ENCODE peak calls at places on chromosomes 2 and 18, in eight cellular contexts. H, K, B, S, A, I, U and M are unnamed samples.

GRCh38 chr2:66434679-66435548 is at the start of gene MEIS1:
- DNase-seq in H (peak), S (peak), U (peak), I (peak), A (peak), K (peak), B (peak), M (peak)

GRCh38 chr2:206993964-206994363 is 54.6 kb downstream of the CPO start:
- DNase-seq in A (no peak), U (no peak), H (no peak), I (no peak), S (no peak), B (no peak), K (no peak), M (no peak)

GRCh38 chr2:239230318-239231052 is 170.3 kb downstream of the HDAC4 start:
- DNase-seq in I (no peak), H (peak), B (peak), S (peak), U (no peak), K (no peak), A (peak), M (no peak)

GRCh38 chr2:36361396-36361795 is 5.8 kb downstream of the CRIM1 start:
- DNase-seq in K (no peak), B (no peak), I (no peak), A (no peak), U (no peak), S (no peak), H (no peak), M (no peak)

GRCh38 chr2:44291281-44292248 is 16.3 kb downstream of the SLC3A1 start:
- DNase-seq in A (no peak), S (peak), K (peak), B (no peak), U (no peak), I (peak), H (peak), M (peak)

GRCh38 chr2:100822587-100823248 is 2.8 kb downstream of the NPAS2 start:
- DNase-seq in A (no peak), K (no peak), I (no peak), S (peak), H (no peak), U (peak), B (no peak), M (no peak)

GRCh38 chr2:242031481-242032019 is 162.0 kb downstream of the RTP5 start:
- DNase-seq in A (peak), B (peak), I (no peak), U (no peak), H (no peak), S (no peak), K (no peak), M (peak)

GRCh38 chr2:72579595-72580180 is 246.1 kb downstream of the EXOC6B start:
- DNase-seq in K (no peak), I (peak), S (no peak), A (no peak), H (no peak), U (no peak), B (no peak), M (no peak)

GRCh38 chr18:70188113-70188512 is 17.4 kb downstream of the RTTN start:
- DNase-seq in S (no peak), B (no peak), U (no peak), K (no peak), I (no peak), H (no peak), A (no peak), M (no peak)

GRCh38 chr2:179272406-179273192 is 8.0 kb upstream of the SESTD1 start:
- DNase-seq in A (no peak), S (no peak), I (peak), H (no peak), B (no peak), U (no peak), K (no peak), M (no peak)

GRCh38 chr2:146417942-146418341 is 1426.9 kb upstream of the ACVR2A start:
- DNase-seq in I (no peak), K (no peak), S (no peak), U (no peak), B (no peak), A (no peak), H (no peak), M (no peak)

GRCh38 chr18:3192752-3193151 is 27.0 kb downstream of the MYOM1 start:
- DNase-seq in U (no peak), H (no peak), A (no peak), B (no peak), S (no peak), K (no peak), I (no peak), M (no peak)

GRCh38 chr2:100142393-100142792 is at the start of gene AFF3:
- DNase-seq in U (peak), B (peak), S (peak), H (no peak), I (no peak), A (no peak), K (peak), M (no peak)

GRCh38 chr2:67234443-67234842 is 162.7 kb upstream of the ETAA1 start:
- DNase-seq in B (no peak), I (peak), H (peak), S (peak), K (no peak), U (no peak), A (peak), M (no peak)

GRCh38 chr18:7565677-7566076 is 1.4 kb upstream of the PTPRM start:
- DNase-seq in H (no peak), B (no peak), A (no peak), I (no peak), U (no peak), K (no peak), S (no peak), M (no peak)

GRCh38 chr2:179532890-179533289 is 268.3 kb upstream of the SESTD1 start:
- DNase-seq in B (no peak), K (no peak), U (no peak), S (no peak), I (no peak), A (no peak), H (no peak), M (no peak)

GRCh38 chr2:127596311-127597045 is 49.5 kb upstream of the GPR17 start:
- DNase-seq in U (no peak), I (no peak), H (no peak), B (peak), K (peak), S (no peak), A (peak), M (no peak)

GRCh38 chr18:47413327-47413726 is 161.9 kb upstream of the SKOR2 start:
- DNase-seq in H (peak), B (no peak), U (no peak), A (no peak), S (peak), I (no peak), K (peak), M (peak)

GRCh38 chr2:156565066-156565710 is 129.0 kb downstream of the GPD2 start:
- DNase-seq in B (no peak), S (no peak), H (no peak), U (no peak), A (no peak), K (no peak), I (no peak), M (no peak)

GRCh38 chr2:37916512-37917082 is 8.5 kb upstream of the RMDN2 start:
- DNase-seq in B (no peak), K (peak), I (peak), S (peak), H (peak), A (peak), U (peak), M (no peak)

GRCh38 chr18:73407506-73407905 is 539.7 kb upstream of the NETO1 start:
- DNase-seq in B (no peak), I (no peak), H (no peak), U (no peak), S (no peak), A (no peak), K (no peak), M (no peak)

GRCh38 chr2:173550143-173550542 is 195.5 kb downstream of the CDCA7 start:
- DNase-seq in H (no peak), A (no peak), B (no peak), I (peak), K (no peak), S (no peak), U (no peak), M (no peak)

GRCh38 chr2:219453691-219454131 is 19.1 kb downstream of the SPEG start:
- DNase-seq in S (no peak), U (peak), H (no peak), K (peak), B (no peak), I (no peak), A (peak), M (no peak)

GRCh38 chr2:27407798-27408491 is 1.4 kb downstream of the PPM1G start:
- DNase-seq in B (no peak), H (no peak), S (peak), I (peak), A (no peak), U (peak), K (peak), M (no peak)

GRCh38 chr2:224736227-224736626 is 20.1 kb upstream of the CCDC195 start:
- DNase-seq in B (no peak), S (no peak), H (no peak), I (no peak), U (no peak), K (no peak), A (no peak), M (no peak)

GRCh38 chr18:44409524-44409923 is 271.2 kb upstream of the SETBP1 start:
- DNase-seq in I (no peak), A (no peak), S (no peak), B (no peak), H (no peak), U (no peak), K (no peak), M (no peak)

GRCh38 chr2:11697103-11697871 is 27.3 kb upstream of the NTSR2 start:
- DNase-seq in S (peak), K (no peak), U (peak), H (no peak), I (peak), B (peak), A (peak), M (peak)

GRCh38 chr2:157952548-157952947 is 76.4 kb upstream of the ACVR1 start:
- DNase-seq in K (no peak), U (no peak), H (no peak), A (no peak), I (no peak), B (no peak), S (no peak), M (no peak)

GRCh38 chr2:47344890-47345583 is 57.9 kb upstream of the MSH2 start:
- DNase-seq in A (peak), U (peak), B (peak), I (peak), S (peak), K (peak), H (peak), M (peak)
- TF ChIP-seq POLR2A in A (peak), U (no peak), B (no peak), I (peak), S (peak), K (peak), H (no peak), M (peak)

DNA sequence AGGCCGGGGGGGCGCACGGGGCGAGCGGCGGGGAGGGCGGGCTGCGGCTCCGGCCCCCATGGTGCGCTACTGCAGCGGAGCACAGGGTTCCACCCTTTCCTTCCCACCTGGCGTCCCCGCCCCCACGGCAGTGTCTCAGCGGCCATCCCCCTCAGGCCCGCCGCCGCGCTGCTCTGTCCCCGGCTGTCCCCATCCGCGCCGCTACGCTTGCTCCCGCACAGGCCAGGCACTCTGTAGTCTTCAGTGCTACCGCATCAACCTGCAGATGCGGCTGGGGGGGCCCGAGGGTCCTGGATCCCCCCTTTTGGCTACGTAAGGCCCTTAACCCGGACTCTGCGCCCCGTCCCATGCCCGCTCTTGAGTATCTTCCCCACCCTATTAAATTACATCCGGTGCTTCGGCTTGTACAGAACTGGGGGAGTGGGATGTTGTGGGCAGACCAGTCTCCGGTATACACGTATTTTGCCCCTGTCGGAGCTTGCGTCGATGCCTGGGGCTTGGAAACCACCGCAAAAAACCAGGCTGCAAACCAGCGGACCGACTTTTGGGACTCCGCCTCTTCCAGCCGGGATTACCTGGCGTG is 598 bp upstream of the WBP1 start:
- DNase-seq in B (peak), S (peak), H (peak), K (peak), U (no peak), A (peak), I (peak), M (no peak)
- TF ChIP-seq POLR2A in B (peak), S (no peak), H (peak), K (peak), U (peak), A (peak), I (peak), M (peak)

GRCh38 chr2:3557588-3558204 is 437 bp downstream of the RNASEH1 start:
- DNase-seq in B (no peak), K (no peak), U (no peak), I (no peak), S (no peak), A (no peak), H (no peak), M (no peak)

GRCh38 chr2:3553946-3554345 is 4.2 kb downstream of the RNASEH1 start:
- DNase-seq in B (no peak), A (no peak), K (no peak), U (no peak), S (no peak), H (no peak), I (no peak), M (no peak)

GRCh38 chr2:3563521-3563976 is 5.4 kb upstream of the RNASEH1 start:
- DNase-seq in H (no peak), K (no peak), U (no peak), A (no peak), B (no peak), I (no peak), S (no peak), M (no peak)

DNA sequence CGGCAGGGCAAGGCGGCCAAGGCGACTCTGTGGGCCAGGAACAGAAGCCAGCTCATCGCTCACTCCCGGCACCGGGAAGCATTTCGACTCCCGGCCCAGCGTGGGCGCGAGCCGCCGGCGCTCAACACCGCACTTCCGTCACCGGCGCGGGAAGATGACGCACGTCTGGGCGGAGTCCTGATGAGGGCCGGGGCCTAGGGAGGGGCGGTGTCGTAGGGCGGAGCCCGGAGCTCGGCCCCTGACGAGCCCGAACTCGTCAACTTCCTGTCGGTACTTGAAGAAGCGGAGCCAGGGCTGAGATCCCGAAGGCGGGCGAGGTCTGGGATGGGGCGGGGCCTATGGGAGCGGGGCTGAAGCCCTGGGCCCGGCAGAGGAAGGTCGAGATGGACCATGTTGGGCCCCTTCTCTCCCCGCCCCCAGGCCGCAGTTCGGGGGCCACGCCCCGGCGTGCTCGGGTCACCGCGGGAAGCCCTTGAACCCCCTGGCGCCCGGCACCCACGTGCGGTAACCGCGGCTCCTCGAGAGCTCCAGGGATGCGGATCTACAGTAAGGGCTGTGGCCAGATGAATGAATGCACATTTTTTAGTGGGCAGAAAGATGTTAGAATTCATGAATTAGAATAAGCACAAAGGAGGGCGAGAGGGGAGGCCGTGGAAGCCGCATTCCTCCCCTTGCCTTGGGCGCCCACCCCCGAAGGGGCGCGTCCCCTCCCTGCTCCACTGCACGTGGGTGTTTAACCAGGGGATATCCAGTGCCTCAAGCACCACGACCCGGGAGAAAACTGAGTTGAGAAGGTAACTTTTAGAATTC is at the start of gene RNASEH1:
- DNase-seq in U (peak), I (peak), B (peak), A (peak), H (peak), S (peak), K (peak), M (peak)
- TF ChIP-seq POLR2A in U (peak), I (peak), B (no peak), A (peak), H (peak), S (peak), K (peak), M (peak)

DNA sequence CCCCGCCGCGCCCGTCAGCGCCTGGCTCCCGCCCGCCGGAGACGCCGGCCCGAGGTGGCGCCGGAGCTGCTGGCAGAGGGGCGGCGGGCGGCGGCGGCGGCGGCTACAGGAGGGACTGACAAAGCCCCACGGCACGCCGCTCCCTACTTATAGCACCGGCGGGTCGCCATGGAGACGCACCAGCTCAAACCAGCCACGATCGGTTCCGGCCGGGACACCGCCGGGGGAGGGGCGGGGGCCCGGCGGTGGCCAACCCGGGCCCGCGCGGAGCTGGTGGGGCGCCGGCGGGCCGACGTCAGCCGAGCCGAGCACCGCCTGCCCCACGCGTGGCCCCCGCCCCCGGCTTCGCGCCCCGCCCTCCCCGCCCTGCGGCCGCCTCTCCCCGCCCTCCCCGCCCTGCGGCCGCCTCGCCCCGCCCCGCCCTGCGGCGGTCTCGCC is at the start of gene ODC1:
- DNase-seq in I (peak), K (peak), A (peak), U (peak), H (peak), S (peak), B (peak), M (peak)
- TF ChIP-seq POLR2A in I (peak), K (no peak), A (no peak), U (peak), H (peak), S (peak), B (no peak), M (peak)

DNA sequence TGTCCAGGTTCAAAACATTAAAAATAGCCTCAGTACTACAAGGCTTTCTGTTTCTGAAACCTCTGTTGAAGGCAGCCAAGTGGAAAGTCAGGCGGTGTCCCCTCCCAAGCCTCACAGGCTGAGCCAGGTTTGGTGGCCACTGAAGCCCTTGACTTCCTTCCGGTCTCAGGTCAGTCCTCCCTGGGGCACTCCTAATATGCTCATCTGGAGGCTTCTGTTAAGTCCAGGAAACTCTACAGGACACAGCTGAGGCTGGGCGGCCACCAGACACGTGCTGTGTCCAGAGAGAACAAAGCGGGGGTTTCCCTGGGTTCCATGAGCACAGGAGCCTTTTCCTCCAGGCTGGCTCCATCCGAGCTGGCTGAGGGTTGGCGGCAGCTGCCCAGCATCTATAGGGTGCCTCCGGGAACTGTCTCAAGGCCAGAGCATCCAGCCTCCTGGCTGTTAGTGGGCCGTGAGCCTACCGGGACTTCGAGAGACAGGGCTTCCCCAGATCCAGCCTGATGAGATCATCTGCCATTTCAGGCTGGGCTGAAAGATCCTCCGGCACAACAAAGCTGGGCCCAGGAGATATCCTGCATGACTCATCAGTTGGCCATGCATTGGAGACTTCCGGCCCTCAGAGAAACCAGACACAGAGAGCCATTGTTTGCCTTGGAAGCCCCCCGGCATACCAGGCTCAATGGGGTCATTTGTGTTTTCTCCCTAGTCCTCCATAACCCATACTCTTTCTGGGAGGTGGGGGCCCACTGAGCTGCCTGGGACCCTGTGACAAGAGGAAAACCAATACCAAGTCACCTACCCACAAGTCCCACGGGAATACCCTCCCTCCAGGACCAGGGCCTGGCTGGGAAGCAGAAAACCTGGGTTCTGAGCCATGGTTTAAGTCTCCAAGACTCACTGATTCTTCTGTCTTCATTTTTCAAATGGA is 71.7 kb downstream of the HS1BP3 start:
- DNase-seq in I (peak), A (peak), H (peak), B (peak), U (peak), K (peak), S (peak), M (peak)
- TF ChIP-seq POLR2A in I (no peak), A (no peak), H (peak), B (no peak), U (no peak), K (no peak), S (no peak), M (no peak)

GRCh38 chr2:8583400-8584173 is 98.3 kb upstream of the ID2 start:
- DNase-seq in B (peak), U (peak), H (peak), S (peak), A (peak), I (peak), K (peak), M (no peak)
- TF ChIP-seq POLR2A in B (no peak), U (no peak), H (peak), S (peak), A (peak), I (no peak), K (peak), M (no peak)